ENCODE peak calls at places on chromosome 2, in four cellular contexts. P is substantia nigra, O is bronchial epithelial cell, J is EL. S is an unnamed sample.
A peak's percentile ranks its signal among the peaks of the same experiment; 100 is the strongest.

GRCh38 chr2:237020086-237020485 is 65.6 kb upstream of the COPS8 start:
- DNase-seq in P (no peak), O (no peak), J (no peak), S (no peak)

GRCh38 chr2:94956797-94957391 is 68.6 kb upstream of the MAL start:
- DNase-seq in P (no peak), O (peak; percentile 22), J (peak; percentile 36), S (no peak)

GRCh38 chr2:226644342-226644957 is 155.2 kb downstream of the IRS1 start:
- DNase-seq in P (no peak), O (peak; percentile 48), J (peak; percentile 61), S (no peak)

GRCh38 chr2:181937473-181937872 is 45.9 kb downstream of the ITPRID2 start:
- DNase-seq in P (no peak), O (no peak), J (peak; percentile 13), S (no peak)

GRCh38 chr2:23418490-23418911 is 33.5 kb downstream of the KLHL29 start:
- DNase-seq in P (no peak), O (peak; percentile 84), J (peak; percentile 75), S (no peak)

GRCh38 chr2:138615257-138615656 is 113.7 kb downstream of the SPOPL start:
- DNase-seq in P (no peak), O (peak; percentile 91), J (peak; percentile 86), S (no peak)

GRCh38 chr2:133525751-133526467 is 42.4 kb downstream of the NCKAP5 start:
- DNase-seq in P (no peak), O (no peak), J (no peak), S (no peak)

GRCh38 chr2:205657579-205657978 is 24.7 kb upstream of the NRP2 start:
- DNase-seq in P (no peak), O (no peak), J (peak; percentile 49), S (no peak)

GRCh38 chr2:3504741-3505140 is 14.6 kb downstream of the ADI1 start:
- DNase-seq in P (no peak), O (no peak), J (no peak), S (no peak)

GRCh38 chr2:48322251-48322650 is 207.7 kb upstream of the STON1 start:
- DNase-seq in P (no peak), O (no peak), J (no peak), S (no peak)